ENCODE peak calls at places on chromosomes 1 and 21, in ten cellular contexts. J, Z, E, C, D, R, I, M, N and F are unnamed samples.

GRCh38 chr1:97271906-97272788 is 550.6 kb downstream of the PTBP2 start:
- DNase-seq in M (no peak), D (no peak), J (no peak), R (no peak), C (no peak), I (no peak), Z (no peak), N (no peak), E (peak; percentile 53), F (no peak)

GRCh38 chr1:220956861-220957605 is 77.8 kb downstream of the HLX start:
- DNase-seq in J (no peak), Z (peak; percentile 76), E (peak; percentile 74), N (peak; percentile 15), D (peak; percentile 97), C (no peak), I (no peak), R (no peak), M (peak; percentile 87), F (no peak)

GRCh38 chr1:40766560-40766959 is 17.0 kb upstream of the KCNQ4 start:
- DNase-seq in Z (no peak), J (no peak), N (no peak), E (no peak), D (no peak), I (no peak), M (no peak), R (no peak), C (no peak), F (no peak)

GRCh38 chr1:175434268-175434860 is 241.8 kb upstream of the KIAA0040 start:
- DNase-seq in E (no peak), I (peak; percentile 17), C (no peak), J (no peak), Z (no peak), N (no peak), M (no peak), D (no peak), R (no peak), F (no peak)

GRCh38 chr1:248404024-248404423 is 1.2 kb downstream of the OR2T1 start:
- DNase-seq in Z (no peak), J (no peak), I (no peak), R (no peak), D (peak; percentile 1), E (peak; percentile 39), N (peak; percentile 7), M (no peak), C (no peak), F (peak; percentile 21)

GRCh38 chr1:165456861-165457260 is 11.9 kb upstream of the RXRG start:
- DNase-seq in E (no peak), J (no peak), I (no peak), Z (no peak), N (no peak), M (no peak), R (no peak), D (no peak), C (no peak), F (no peak)

GRCh38 chr1:119771016-119771415 is 2.3 kb upstream of the HMGCS2 start:
- DNase-seq in D (peak; percentile 13), R (no peak), M (no peak), I (peak; percentile 36), E (peak; percentile 59), Z (no peak), N (no peak), C (no peak), J (no peak), F (no peak)

GRCh38 chr1:36160949-36161485 is 5.1 kb downstream of the MAP7D1 start:
- DNase-seq in I (peak; percentile 69), R (peak; percentile 46), C (peak; percentile 70), J (peak; percentile 65), N (peak; percentile 47), D (peak; percentile 87), Z (peak; percentile 85), M (no peak), E (peak; percentile 67), F (peak; percentile 32)

GRCh38 chr1:1779691-1780597 is 1.7 kb upstream of the NADK start:
- DNase-seq in C (no peak), D (peak; percentile 66), N (no peak), I (peak; percentile 90), M (no peak), J (peak; percentile 30), E (peak; percentile 72), Z (peak; percentile 67), R (peak; percentile 28), F (peak; percentile 57)

GRCh38 chr1:116259665-116260064 is 113.4 kb upstream of the ATP1A1 start:
- DNase-seq in N (no peak), I (no peak), E (no peak), J (no peak), D (no peak), C (no peak), Z (no peak), M (no peak), R (no peak), F (no peak)

GRCh38 chr1:20090641-20091040 is 20.6 kb downstream of the PLA2G5 start:
- DNase-seq in E (no peak), J (no peak), M (no peak), C (no peak), Z (no peak), I (no peak), D (no peak), N (no peak), R (no peak), F (no peak)

GRCh38 chr1:23210351-23210785 is 6.9 kb downstream of the HTR1D start:
- DNase-seq in N (no peak), R (no peak), I (no peak), E (peak; percentile 30), C (no peak), Z (no peak), M (no peak), D (no peak), J (peak; percentile 23), F (no peak)

GRCh38 chr1:145692785-145693443 is 14.3 kb downstream of the PDZK1 start:
- DNase-seq in I (no peak), J (no peak), C (no peak), Z (no peak), R (no peak), M (no peak), E (peak; percentile 14), D (no peak), N (no peak), F (no peak)

GRCh38 chr21:45060089-45060488 is 14.3 kb upstream of the ADARB1 start:
- DNase-seq in I (no peak), C (no peak), D (no peak), Z (no peak), J (no peak), E (no peak), N (no peak), R (no peak), M (no peak), F (no peak)

GRCh38 chr1:166193057-166193456 is 26.3 kb upstream of the FAM78B start:
- DNase-seq in C (no peak), M (no peak), I (no peak), E (no peak), J (no peak), D (no peak), R (no peak), Z (no peak), N (no peak), F (no peak)

GRCh38 chr1:65479805-65480204 is 59.3 kb downstream of the LEPR start:
- DNase-seq in Z (no peak), M (no peak), E (no peak), N (no peak), R (no peak), I (no peak), C (no peak), J (no peak), D (no peak), F (no peak)

GRCh38 chr21:46153259-46154154 is 1.9 kb downstream of the FTCD start:
- DNase-seq in I (peak; percentile 85), Z (peak; percentile 92), D (peak; percentile 20), M (no peak), C (peak; percentile 80), N (no peak), R (peak; percentile 30), J (peak; percentile 50), E (peak; percentile 69), F (no peak)

GRCh38 chr1:59194621-59195020 is 102.3 kb upstream of the FGGY start:
- DNase-seq in C (no peak), Z (no peak), D (no peak), I (no peak), E (no peak), R (no peak), N (no peak), J (peak; percentile 6), M (no peak), F (no peak)

GRCh38 chr1:79193211-79194079 is 186.9 kb upstream of the ADGRL4 start:
- DNase-seq in Z (peak; percentile 47), R (no peak), M (no peak), I (no peak), D (peak; percentile 40), E (peak; percentile 75), C (no peak), J (peak; percentile 28), N (no peak), F (no peak)

GRCh38 chr21:26072891-26073615 is 97.5 kb downstream of the APP start:
- DNase-seq in D (peak; percentile 79), M (no peak), N (no peak), C (no peak), I (no peak), Z (peak; percentile 56), R (no peak), E (peak; percentile 89), J (no peak), F (no peak)

GRCh38 chr1:198333744-198334143 is 176.9 kb downstream of the NEK7 start:
- DNase-seq in I (no peak), D (peak; percentile 62), J (no peak), R (no peak), E (peak; percentile 25), M (no peak), C (no peak), Z (no peak), N (no peak), F (no peak)

GRCh38 chr21:35197191-35197590 is 148.1 kb upstream of the RUNX1 start:
- DNase-seq in N (no peak), M (no peak), C (no peak), E (no peak), I (no peak), R (no peak), Z (no peak), J (no peak), D (peak; percentile 51), F (no peak)

GRCh38 chr1:215192306-215192705 is 109.8 kb downstream of the KCNK2 start:
- DNase-seq in R (no peak), I (no peak), Z (peak; percentile 14), J (no peak), E (peak; percentile 62), D (peak; percentile 53), N (no peak), M (peak; percentile 31), C (no peak), F (no peak)

GRCh38 chr1:82086739-82087138 is 286.0 kb downstream of the ADGRL2 start:
- DNase-seq in E (peak; percentile 4), I (no peak), R (no peak), D (peak; percentile 27), N (no peak), Z (peak; percentile 20), J (no peak), C (no peak), M (no peak), F (no peak)